ENCODE peak calls at places on chromosomes 6 and 20, in ten cellular contexts. One of them, this sample, is unnamed.

GRCh38 chr6:42120895-42121865 is 21.2 kb downstream of the C6orf132 start:
- DNase-seq in cardiac muscle cell: no peak
- DNase-seq in upper lobe of left lung: peak; percentile 48
- DNase-seq in ovary: no peak
- DNase-seq in upper lobe of right lung: no peak
- DNase-seq in brain microvascular endothelial cell: no peak
- DNase-seq in kidney epithelial cell: peak; percentile 77
- DNase-seq in A549: peak; percentile 55
- DNase-seq in heart right ventricle: no peak
- DNase-seq in spleen: no peak
- DNase-seq in this sample: no peak

GRCh38 chr6:135535989-135536414 is 38.5 kb upstream of the AHI1 start:
- DNase-seq in upper lobe of right lung: no peak
- DNase-seq in brain microvascular endothelial cell: peak; percentile 76
- DNase-seq in kidney epithelial cell: peak; percentile 56
- DNase-seq in upper lobe of left lung: no peak
- DNase-seq in ovary: no peak
- DNase-seq in cardiac muscle cell: peak; percentile 53
- DNase-seq in heart right ventricle: peak; percentile 12
- DNase-seq in spleen: no peak
- DNase-seq in A549: peak; percentile 63
- DNase-seq in this sample: peak; percentile 33

GRCh38 chr20:5863040-5863811 is 87.1 kb downstream of the TRMT6 start:
- DNase-seq in ovary: peak; percentile 68
- DNase-seq in kidney epithelial cell: no peak
- DNase-seq in heart right ventricle: no peak
- DNase-seq in brain microvascular endothelial cell: peak; percentile 82
- DNase-seq in upper lobe of left lung: no peak
- DNase-seq in upper lobe of right lung: no peak
- DNase-seq in spleen: peak; percentile 76
- DNase-seq in A549: no peak
- DNase-seq in cardiac muscle cell: no peak
- DNase-seq in this sample: peak; percentile 24

GRCh38 chr6:151248295-151248694 is 8.5 kb downstream of the AKAP12 start:
- DNase-seq in heart right ventricle: no peak
- DNase-seq in ovary: no peak
- DNase-seq in cardiac muscle cell: no peak
- DNase-seq in brain microvascular endothelial cell: no peak
- DNase-seq in spleen: no peak
- DNase-seq in upper lobe of left lung: no peak
- DNase-seq in upper lobe of right lung: no peak
- DNase-seq in A549: no peak
- DNase-seq in kidney epithelial cell: no peak
- DNase-seq in this sample: no peak

GRCh38 chr6:130995783-130996447 is 67.1 kb downstream of the EPB41L2 start:
- DNase-seq in brain microvascular endothelial cell: no peak
- DNase-seq in heart right ventricle: no peak
- DNase-seq in spleen: no peak
- DNase-seq in kidney epithelial cell: no peak
- DNase-seq in A549: no peak
- DNase-seq in upper lobe of right lung: no peak
- DNase-seq in ovary: no peak
- DNase-seq in cardiac muscle cell: no peak
- DNase-seq in upper lobe of left lung: no peak
- DNase-seq in this sample: no peak

GRCh38 chr20:12111431-12112088 is 193.9 kb downstream of the BTBD3 start:
- DNase-seq in heart right ventricle: no peak
- DNase-seq in upper lobe of right lung: no peak
- DNase-seq in A549: no peak
- DNase-seq in kidney epithelial cell: no peak
- DNase-seq in ovary: no peak
- DNase-seq in cardiac muscle cell: no peak
- DNase-seq in upper lobe of left lung: no peak
- DNase-seq in brain microvascular endothelial cell: no peak
- DNase-seq in spleen: no peak
- DNase-seq in this sample: no peak

GRCh38 chr6:71730284-71730683 is 156.1 kb upstream of the RIMS1 start:
- DNase-seq in upper lobe of left lung: no peak
- DNase-seq in ovary: no peak
- DNase-seq in spleen: no peak
- DNase-seq in heart right ventricle: no peak
- DNase-seq in kidney epithelial cell: no peak
- DNase-seq in brain microvascular endothelial cell: no peak
- DNase-seq in A549: no peak
- DNase-seq in upper lobe of right lung: no peak
- DNase-seq in cardiac muscle cell: no peak
- DNase-seq in this sample: no peak

GRCh38 chr6:25670793-25671513 is 18.9 kb downstream of the SCGN start:
- DNase-seq in ovary: no peak
- DNase-seq in cardiac muscle cell: peak; percentile 10
- DNase-seq in kidney epithelial cell: no peak
- DNase-seq in heart right ventricle: no peak
- DNase-seq in upper lobe of left lung: no peak
- DNase-seq in spleen: no peak
- DNase-seq in upper lobe of right lung: no peak
- DNase-seq in brain microvascular endothelial cell: no peak
- DNase-seq in A549: peak; percentile 25
- DNase-seq in this sample: no peak

GRCh38 chr20:64239449-64240242 is 15.9 kb upstream of the PCMTD2 start:
- DNase-seq in ovary: no peak
- DNase-seq in kidney epithelial cell: no peak
- DNase-seq in upper lobe of right lung: peak; percentile 40
- DNase-seq in upper lobe of left lung: no peak
- DNase-seq in cardiac muscle cell: no peak
- DNase-seq in spleen: peak; percentile 48
- DNase-seq in brain microvascular endothelial cell: no peak
- DNase-seq in heart right ventricle: no peak
- DNase-seq in A549: no peak
- DNase-seq in this sample: no peak

GRCh38 chr6:158519354-158519753 is 40.5 kb upstream of the TMEM181 start:
- DNase-seq in upper lobe of left lung: no peak
- DNase-seq in ovary: no peak
- DNase-seq in upper lobe of right lung: no peak
- DNase-seq in cardiac muscle cell: no peak
- DNase-seq in brain microvascular endothelial cell: no peak
- DNase-seq in A549: no peak
- DNase-seq in kidney epithelial cell: no peak
- DNase-seq in heart right ventricle: no peak
- DNase-seq in spleen: no peak
- DNase-seq in this sample: no peak

DNA sequence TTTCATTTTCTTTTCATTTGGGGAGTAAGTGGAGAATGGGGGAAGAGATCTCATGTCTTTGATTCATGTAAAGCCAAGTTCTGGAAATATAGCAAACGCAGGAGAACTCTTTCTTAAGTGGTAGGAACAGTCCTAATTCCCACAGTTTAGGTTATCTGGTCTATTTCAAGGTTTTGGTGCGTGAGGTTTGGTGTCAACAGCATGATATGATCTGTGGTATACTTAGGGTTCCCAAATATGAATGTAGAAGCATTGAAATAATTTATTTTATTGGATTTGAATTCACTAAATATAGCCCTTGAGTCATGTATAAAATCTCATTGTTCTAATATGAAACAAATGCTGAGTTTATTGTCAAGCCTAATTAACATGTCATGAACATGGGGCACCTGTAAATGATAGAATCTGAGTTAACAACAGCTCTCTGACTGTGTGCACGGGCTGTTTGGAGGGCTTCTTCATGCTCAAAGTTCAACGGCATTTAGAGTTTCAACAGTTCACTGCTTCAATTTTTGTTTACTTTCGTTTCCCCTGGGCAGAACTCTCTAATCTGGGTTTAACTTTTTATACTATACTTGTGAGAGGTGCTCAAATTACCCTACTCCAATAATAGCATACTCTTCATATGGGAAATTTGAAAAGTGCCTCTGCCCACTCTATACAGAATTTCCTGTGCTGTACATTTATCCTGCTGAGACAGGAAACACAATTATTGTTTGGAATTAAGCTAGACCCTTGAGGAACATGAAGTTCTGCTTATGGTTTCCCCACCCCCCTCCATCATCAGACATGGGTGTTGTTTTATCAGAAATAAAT is 236.3 kb upstream of the ZNF217 start:
- DNase-seq in upper lobe of right lung: no peak
- DNase-seq in A549: peak; percentile 48
- DNase-seq in heart right ventricle: no peak
- DNase-seq in kidney epithelial cell: no peak
- DNase-seq in cardiac muscle cell: no peak
- DNase-seq in ovary: no peak
- DNase-seq in brain microvascular endothelial cell: peak; percentile 46
- DNase-seq in spleen: no peak
- DNase-seq in upper lobe of left lung: no peak
- DNase-seq in this sample: peak; percentile 59
- H3K4me3 ChIP-seq in upper lobe of right lung: peak overlapping the region; percentile 30
- H3K4me3 ChIP-seq in A549: peak overlapping the region; percentile 23
- H3K4me3 ChIP-seq in heart right ventricle: no peak overlapping the region
- H3K4me3 ChIP-seq in kidney epithelial cell: no peak overlapping the region
- H3K4me3 ChIP-seq in cardiac muscle cell: no peak overlapping the region
- H3K4me3 ChIP-seq in ovary: peak overlapping the region; percentile 17
- H3K4me3 ChIP-seq in brain microvascular endothelial cell: peak overlapping the region; percentile 6
- H3K4me3 ChIP-seq in spleen: peak overlapping the region; percentile 4
- H3K4me3 ChIP-seq in upper lobe of left lung: peak overlapping the region; percentile 22
- H3K4me3 ChIP-seq in this sample: peak overlapping the region; percentile 35

GRCh38 chr6:34546551-34547321 is 9.4 kb downstream of the SPDEF start:
- DNase-seq in cardiac muscle cell: no peak
- DNase-seq in heart right ventricle: peak; percentile 21
- DNase-seq in spleen: no peak
- DNase-seq in brain microvascular endothelial cell: no peak
- DNase-seq in kidney epithelial cell: no peak
- DNase-seq in upper lobe of left lung: peak; percentile 51
- DNase-seq in ovary: peak; percentile 54
- DNase-seq in upper lobe of right lung: peak; percentile 83
- DNase-seq in A549: peak; percentile 73
- DNase-seq in this sample: no peak
- TF ChIP-seq CTCF in cardiac muscle cell: no peak
- TF ChIP-seq CTCF in heart right ventricle: no peak
- TF ChIP-seq CTCF in spleen: no peak
- TF ChIP-seq CTCF in brain microvascular endothelial cell: no peak
- TF ChIP-seq CTCF in kidney epithelial cell: no peak
- TF ChIP-seq CTCF in upper lobe of left lung: no peak
- TF ChIP-seq CTCF in ovary: no peak
- TF ChIP-seq CTCF in upper lobe of right lung: no peak
- TF ChIP-seq CTCF in A549: no peak
- TF ChIP-seq CTCF in this sample: no peak

DNA sequence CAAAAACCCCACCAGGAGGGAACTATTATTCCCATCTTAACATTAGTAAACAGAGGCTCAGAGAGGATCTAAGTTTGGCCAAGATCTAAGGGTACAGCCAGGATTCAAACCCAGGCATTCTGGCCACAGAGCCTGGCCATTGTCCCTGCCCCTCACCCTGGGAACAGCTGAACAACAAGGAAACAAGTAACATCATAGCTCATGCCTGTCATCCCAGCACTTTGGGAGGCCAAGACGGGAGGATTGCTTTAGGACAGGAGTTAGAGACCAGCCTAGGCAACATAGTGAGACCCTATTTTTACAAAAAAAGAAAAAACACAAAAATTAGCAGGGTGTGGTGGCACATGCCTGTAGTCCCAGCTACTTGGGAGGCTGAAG is 27.6 kb downstream of the TOX2 start:
- DNase-seq in spleen: no peak
- DNase-seq in upper lobe of right lung: no peak
- DNase-seq in cardiac muscle cell: no peak
- DNase-seq in kidney epithelial cell: no peak
- DNase-seq in heart right ventricle: no peak
- DNase-seq in brain microvascular endothelial cell: no peak
- DNase-seq in A549: no peak
- DNase-seq in upper lobe of left lung: no peak
- DNase-seq in ovary: no peak
- DNase-seq in this sample: no peak
- H3K4me3 ChIP-seq in spleen: no peak overlapping the region
- H3K4me3 ChIP-seq in upper lobe of right lung: no peak overlapping the region
- H3K4me3 ChIP-seq in cardiac muscle cell: no peak overlapping the region
- H3K4me3 ChIP-seq in kidney epithelial cell: no peak overlapping the region
- H3K4me3 ChIP-seq in heart right ventricle: no peak overlapping the region
- H3K4me3 ChIP-seq in brain microvascular endothelial cell: no peak overlapping the region
- H3K4me3 ChIP-seq in A549: no peak overlapping the region
- H3K4me3 ChIP-seq in upper lobe of left lung: no peak overlapping the region
- H3K4me3 ChIP-seq in ovary: no peak overlapping the region
- H3K4me3 ChIP-seq in this sample: no peak overlapping the region

GRCh38 chr6:80316655-80317332 is 210.3 kb downstream of the BCKDHB start:
- DNase-seq in upper lobe of left lung: no peak
- DNase-seq in upper lobe of right lung: no peak
- DNase-seq in brain microvascular endothelial cell: no peak
- DNase-seq in cardiac muscle cell: no peak
- DNase-seq in kidney epithelial cell: no peak
- DNase-seq in spleen: no peak
- DNase-seq in A549: no peak
- DNase-seq in ovary: no peak
- DNase-seq in heart right ventricle: no peak
- DNase-seq in this sample: no peak
- TF ChIP-seq CTCF in upper lobe of left lung: no peak
- TF ChIP-seq CTCF in upper lobe of right lung: no peak
- TF ChIP-seq CTCF in brain microvascular endothelial cell: peak; percentile 33
- TF ChIP-seq CTCF in cardiac muscle cell: peak; percentile 25
- TF ChIP-seq CTCF in kidney epithelial cell: no peak
- TF ChIP-seq CTCF in spleen: no peak
- TF ChIP-seq CTCF in A549: no peak
- TF ChIP-seq CTCF in ovary: no peak
- TF ChIP-seq CTCF in heart right ventricle: no peak
- TF ChIP-seq CTCF in this sample: no peak

DNA sequence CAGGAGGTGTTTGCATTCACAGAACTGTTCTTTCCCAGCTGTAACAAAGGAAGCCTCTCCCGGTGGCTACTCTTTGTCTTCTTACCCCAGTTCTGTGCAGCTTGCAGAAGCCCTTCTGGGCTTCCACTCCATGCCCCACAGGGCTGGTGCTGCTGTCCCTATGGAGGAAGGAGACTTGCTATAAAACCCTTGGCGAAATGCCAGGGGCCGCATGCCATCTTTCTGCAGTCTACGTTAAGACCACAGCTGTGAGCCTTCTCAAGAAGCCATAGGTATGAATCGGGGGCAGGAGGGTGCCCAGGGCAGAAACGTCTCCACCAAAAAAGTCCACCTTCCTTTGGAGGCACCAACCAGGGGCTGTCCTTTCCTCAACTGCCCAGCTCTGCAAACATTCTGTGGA is 60.7 kb downstream of the PRND start:
- DNase-seq in cardiac muscle cell: no peak
- DNase-seq in heart right ventricle: no peak
- DNase-seq in spleen: no peak
- DNase-seq in ovary: no peak
- DNase-seq in kidney epithelial cell: no peak
- DNase-seq in upper lobe of right lung: no peak
- DNase-seq in brain microvascular endothelial cell: no peak
- DNase-seq in A549: no peak
- DNase-seq in upper lobe of left lung: no peak
- DNase-seq in this sample: no peak
- H3K4me3 ChIP-seq in cardiac muscle cell: no peak overlapping the region
- H3K4me3 ChIP-seq in heart right ventricle: no peak overlapping the region
- H3K4me3 ChIP-seq in spleen: no peak overlapping the region
- H3K4me3 ChIP-seq in ovary: no peak overlapping the region
- H3K4me3 ChIP-seq in kidney epithelial cell: no peak overlapping the region
- H3K4me3 ChIP-seq in upper lobe of right lung: no peak overlapping the region
- H3K4me3 ChIP-seq in brain microvascular endothelial cell: no peak overlapping the region
- H3K4me3 ChIP-seq in A549: no peak overlapping the region
- H3K4me3 ChIP-seq in upper lobe of left lung: no peak overlapping the region
- H3K4me3 ChIP-seq in this sample: no peak overlapping the region

GRCh38 chr20:16801919-16802651 is 53.9 kb downstream of the OTOR start:
- DNase-seq in spleen: no peak
- DNase-seq in ovary: peak; percentile 75
- DNase-seq in heart right ventricle: peak; percentile 29
- DNase-seq in A549: peak; percentile 69
- DNase-seq in upper lobe of left lung: peak; percentile 57
- DNase-seq in cardiac muscle cell: peak; percentile 71
- DNase-seq in kidney epithelial cell: no peak
- DNase-seq in upper lobe of right lung: peak; percentile 74
- DNase-seq in brain microvascular endothelial cell: peak; percentile 71
- DNase-seq in this sample: peak; percentile 33
- TF ChIP-seq CTCF in spleen: peak; percentile 33
- TF ChIP-seq CTCF in ovary: peak; percentile 67
- TF ChIP-seq CTCF in heart right ventricle: peak; percentile 87
- TF ChIP-seq CTCF in A549: peak; percentile 91
- TF ChIP-seq CTCF in upper lobe of left lung: peak; percentile 64
- TF ChIP-seq CTCF in cardiac muscle cell: peak; percentile 83
- TF ChIP-seq CTCF in kidney epithelial cell: peak; percentile 89
- TF ChIP-seq CTCF in upper lobe of right lung: peak; percentile 91
- TF ChIP-seq CTCF in brain microvascular endothelial cell: peak; percentile 90
- TF ChIP-seq CTCF in this sample: peak; percentile 83